ENCODE peak calls at places on chromosomes 2 and 18, in five cellular contexts. O is neural progenitor cell, M is AG10803, C is brain microvascular endothelial cell, A is cardiac muscle cell. S is an unnamed sample.

GRCh38 chr2:223619486-223620129 is 17.4 kb upstream of the SCG2 start:
- DNase-seq in A (no peak), M (no peak), O (no peak), C (no peak), S (no peak)

GRCh38 chr18:38402509-38402908 is 836.9 kb upstream of the CELF4 start:
- DNase-seq in O (peak), C (no peak), A (no peak), M (no peak), S (no peak)

GRCh38 chr2:10508038-10508437 is 59.9 kb upstream of the ODC1 start:
- DNase-seq in A (no peak), O (no peak), C (no peak), M (no peak), S (no peak)

GRCh38 chr18:31596081-31596872 is 4.6 kb downstream of the TTR start:
- DNase-seq in A (no peak), C (no peak), M (peak), O (no peak), S (no peak)

GRCh38 chr18:23194150-23194968 is 59.1 kb downstream of the CABLES1 start:
- DNase-seq in M (peak), C (peak), A (peak), O (no peak), S (no peak)

GRCh38 chr2:209070262-209070661 is 353.6 kb upstream of the MAP2 start:
- DNase-seq in C (no peak), O (no peak), M (no peak), A (no peak), S (no peak)

GRCh38 chr2:24365051-24365450 is 4.7 kb upstream of the ITSN2 start:
- DNase-seq in C (no peak), O (no peak), A (no peak), M (peak), S (no peak)

GRCh38 chr2:86499326-86499725 is 58.2 kb downstream of the KDM3A start:
- DNase-seq in A (no peak), C (no peak), M (no peak), O (no peak), S (no peak)

GRCh38 chr2:235463893-235464292 is 29.9 kb upstream of the AGAP1 start:
- DNase-seq in A (peak), C (no peak), O (no peak), M (no peak), S (no peak)

GRCh38 chr2:24721470-24721869 is 71.7 kb downstream of the PTRHD1 start:
- DNase-seq in A (peak), O (peak), M (peak), C (peak), S (no peak)

DNA sequence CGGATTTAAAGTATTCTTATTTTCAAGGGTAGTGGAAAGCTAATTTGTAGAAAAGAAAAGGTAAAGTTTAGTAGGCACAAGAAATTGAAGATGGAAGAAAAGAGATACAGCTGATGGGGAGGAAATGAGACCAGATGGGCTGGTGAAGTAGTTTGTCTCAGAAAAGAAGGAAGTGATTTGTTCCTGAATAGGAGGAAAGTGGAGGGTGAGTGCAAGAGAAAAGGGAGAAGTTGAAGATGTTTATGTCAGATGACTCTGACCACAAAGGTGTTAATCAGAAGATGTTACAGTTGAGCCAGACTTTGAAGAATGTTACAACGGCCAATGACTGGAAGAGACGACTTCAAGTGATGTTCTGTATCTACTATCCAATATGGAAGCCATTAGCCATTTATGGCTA is 21.2 kb downstream of the ZSCAN30 start:
- DNase-seq in O (no peak), C (no peak), A (no peak), M (no peak), S (no peak)
- TF ChIP-seq CTCF in O (no peak), C (no peak), A (no peak), M (no peak), S (no peak)

GRCh38 chr2:172021955-172022354 is 22.2 kb downstream of the METAP1D start:
- DNase-seq in O (peak), C (peak), M (peak), A (peak), S (no peak)
- TF ChIP-seq CTCF in O (no peak), C (no peak), M (no peak), A (no peak), S (no peak)

DNA sequence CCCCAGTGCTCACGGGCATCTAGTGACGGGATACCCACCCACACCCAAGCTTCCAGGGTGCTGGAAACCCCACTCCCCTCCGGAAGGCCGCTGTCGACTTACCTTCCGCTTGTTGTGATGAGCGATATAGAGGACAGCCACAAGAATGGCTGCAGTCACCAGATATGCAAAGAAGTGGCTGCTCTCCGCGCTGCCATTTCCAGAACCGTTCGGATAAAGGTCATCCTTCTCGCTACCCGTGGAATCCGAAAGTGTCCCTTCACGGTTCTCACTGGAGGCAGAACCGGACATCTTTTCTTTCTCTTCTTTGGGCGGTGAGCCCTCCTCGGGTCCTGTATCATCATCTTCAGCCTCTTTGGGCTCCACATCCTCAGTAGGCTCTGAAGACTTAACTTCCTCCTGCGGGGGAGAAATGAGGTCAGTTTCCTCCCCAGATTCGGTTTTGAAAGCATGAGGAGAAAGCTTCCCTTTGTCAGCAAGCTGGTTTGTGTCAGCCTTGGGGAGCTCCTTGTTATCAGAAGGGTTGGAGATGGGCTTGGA is 1.3 kb downstream of the TGOLN2 start:
- DNase-seq in C (no peak), M (no peak), A (peak), O (no peak), S (no peak)
- TF ChIP-seq CTCF in C (no peak), M (no peak), A (no peak), O (no peak), S (no peak)

GRCh38 chr2:127957240-127957639 is 70.6 kb downstream of the SAP130 start:
- DNase-seq in C (no peak), A (no peak), M (no peak), O (no peak), S (no peak)
- TF ChIP-seq CTCF in C (no peak), A (no peak), M (no peak), O (no peak), S (no peak)

S was measured in GM12864.